ENCODE peak calls at places on chromosomes 6 and 20, in six cellular contexts. C is BJ, N is PC-3, I is fibroblast of pulmonary artery, Z is A549, X is AG09309. E is an unnamed sample.

GRCh38 chr6:73236147-73236750 is 11.0 kb upstream of the KHDC1L start:
- DNase-seq in I (peak), Z (peak), X (peak), C (peak), N (peak), E (no peak)

GRCh38 chr20:11516448-11516847 is 401.2 kb upstream of the BTBD3 start:
- DNase-seq in N (no peak), Z (no peak), X (no peak), I (no peak), C (no peak), E (no peak)

GRCh38 chr6:53837875-53838806 is 43.3 kb downstream of the LRRC1 start:
- DNase-seq in X (no peak), C (no peak), Z (no peak), I (peak), N (no peak), E (no peak)

GRCh38 chr6:142728367-142728766 is 216.6 kb downstream of the HIVEP2 start:
- DNase-seq in X (no peak), C (no peak), Z (no peak), I (peak), N (no peak), E (no peak)

GRCh38 chr6:35392111-35392702 is 49.8 kb downstream of the PPARD start:
- DNase-seq in C (no peak), I (no peak), N (peak), Z (no peak), X (no peak), E (no peak)

GRCh38 chr6:145886228-145886956 is 71.8 kb upstream of the FBXO30 start:
- DNase-seq in X (no peak), C (no peak), Z (no peak), N (peak), I (no peak), E (peak)

GRCh38 chr6:44926556-44926955 is 401.6 kb upstream of the RUNX2 start:
- DNase-seq in I (no peak), X (no peak), N (peak), Z (no peak), C (no peak), E (no peak)

GRCh38 chr20:41119593-41120561 is 17.5 kb upstream of the PLCG1 start:
- DNase-seq in C (no peak), X (no peak), Z (no peak), I (no peak), N (peak), E (no peak)

GRCh38 chr20:23441850-23442313 is 2.4 kb downstream of the CSTL1 start:
- DNase-seq in C (peak), N (peak), I (peak), X (peak), Z (peak), E (no peak)

GRCh38 chr6:35445691-35446090 is 6.4 kb upstream of the FANCE start:
- DNase-seq in I (peak), X (no peak), N (peak), C (no peak), Z (no peak), E (no peak)

GRCh38 chr20:48567145-48567544 is 260.7 kb downstream of the PREX1 start:
- DNase-seq in C (no peak), I (no peak), Z (no peak), X (no peak), N (no peak), E (no peak)

GRCh38 chr6:42929928-42930360 is 664 bp downstream of the CNPY3 start:
- DNase-seq in X (no peak), N (peak), Z (no peak), I (peak), C (peak), E (no peak)

GRCh38 chr20:58668901-58669286 is 17.8 kb downstream of the STX16 start:
- DNase-seq in X (no peak), C (no peak), I (no peak), N (no peak), Z (no peak), E (no peak)

GRCh38 chr6:111663692-111664564 is 58.2 kb upstream of the TRAF3IP2 start:
- DNase-seq in X (no peak), N (no peak), I (peak), C (no peak), Z (no peak), E (no peak)

GRCh38 chr6:48032156-48032555 is 78.8 kb downstream of the PTCHD4 start:
- DNase-seq in X (peak), Z (peak), C (peak), N (peak), I (peak), E (no peak)

GRCh38 chr6:159718634-159719033 is 8.7 kb upstream of the WTAP start:
- DNase-seq in X (no peak), Z (no peak), I (no peak), C (no peak), N (no peak), E (no peak)

GRCh38 chr6:119459207-119459974 is 109.8 kb upstream of the MAN1A1 start:
- DNase-seq in N (no peak), I (no peak), Z (no peak), X (no peak), C (no peak), E (no peak)

GRCh38 chr6:1267057-1267732 is 44.7 kb upstream of the FOXQ1 start:
- DNase-seq in C (no peak), N (peak), I (no peak), X (peak), Z (peak), E (no peak)

GRCh38 chr6:35146453-35146852 is 5.3 kb upstream of the TCP11 start:
- DNase-seq in N (peak), X (no peak), C (no peak), Z (peak), I (peak), E (no peak)

GRCh38 chr20:7772376-7772775 is 167.9 kb downstream of the HAO1 start:
- DNase-seq in X (no peak), N (no peak), I (peak), Z (peak), C (no peak), E (no peak)

GRCh38 chr20:34362502-34363061 is 491 bp upstream of the ITCH start:
- DNase-seq in C (no peak), N (no peak), Z (no peak), X (no peak), I (no peak), E (no peak)
- H3K4me3 ChIP-seq in C (no peak), N (peak), Z (peak), X (no peak), I (peak), E (peak)

GRCh38 chr20:46709459-46710148 is at the start of gene SLC2A10:
- DNase-seq in C (no peak), N (peak), I (peak), Z (no peak), X (no peak), E (no peak)

GRCh38 chr20:46710149-46710913 is 882 bp downstream of the SLC2A10 start:
- DNase-seq in I (no peak), C (no peak), Z (no peak), N (no peak), X (no peak), E (no peak)

GRCh38 chr20:46709055-46709458 is 392 bp upstream of the SLC2A10 start:
- DNase-seq in X (no peak), Z (no peak), N (peak), I (no peak), C (no peak), E (no peak)

GRCh38 chr20:46706242-46706641 is 3.2 kb upstream of the SLC2A10 start:
- DNase-seq in N (no peak), X (no peak), Z (no peak), C (no peak), I (no peak), E (no peak)

GRCh38 chr20:46708172-46708860 is 1.1 kb upstream of the SLC2A10 start:
- DNase-seq in X (no peak), I (no peak), C (no peak), Z (peak), N (no peak), E (no peak)
- TF ChIP-seq CTCF in X (peak), I (peak), C (peak), Z (no peak), N (no peak), E (peak)

GRCh38 chr6:137387365-137387764 is 106.8 kb downstream of the OLIG3 start:
- DNase-seq in N (peak), I (no peak), C (no peak), Z (no peak), X (no peak), E (no peak)

GRCh38 chr6:137391061-137391814 is 103.0 kb downstream of the OLIG3 start:
- DNase-seq in C (no peak), Z (no peak), N (no peak), I (no peak), X (no peak), E (no peak)

GRCh38 chr6:137390264-137390787 is 103.9 kb downstream of the OLIG3 start:
- DNase-seq in N (no peak), C (no peak), X (no peak), Z (no peak), I (no peak), E (peak)

DNA sequence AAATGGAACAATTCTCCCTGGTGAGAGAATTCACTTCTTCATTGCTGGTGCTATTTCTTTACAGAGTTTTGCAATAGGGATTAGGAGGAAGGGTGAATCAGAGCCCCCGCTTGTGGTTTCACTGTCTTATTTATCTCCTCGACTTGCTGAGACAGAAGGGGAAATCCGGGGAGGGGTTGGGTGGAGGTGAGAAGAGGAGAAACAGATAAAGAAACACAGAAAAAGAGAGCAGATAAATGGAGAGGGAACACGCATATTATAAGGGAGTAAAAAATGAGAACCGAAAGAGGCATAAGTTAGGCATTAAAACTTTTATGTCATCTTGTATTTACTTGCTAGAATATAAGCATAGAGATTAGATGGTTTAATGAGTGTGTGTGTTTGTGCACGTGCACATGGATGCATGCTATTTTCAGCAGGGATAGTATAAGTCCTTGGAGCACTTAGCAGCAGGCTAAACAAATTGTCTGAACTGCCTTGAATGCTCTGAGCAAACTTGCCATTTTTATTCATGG is 105.0 kb downstream of the OLIG3 start:
- DNase-seq in Z (no peak), N (peak), C (no peak), X (no peak), I (peak), E (peak)
- H3K4me3 ChIP-seq in Z (no peak), N (no peak), C (no peak), X (no peak), I (no peak), E (no peak)

GRCh38 chr6:168045141-168045691 is 33.8 kb downstream of the FRMD1 start:
- DNase-seq in X (no peak), I (no peak), C (no peak), Z (no peak), N (no peak), E (no peak)
- TF ChIP-seq CTCF in X (no peak), I (no peak), C (no peak), Z (no peak), N (no peak), E (no peak)

DNA sequence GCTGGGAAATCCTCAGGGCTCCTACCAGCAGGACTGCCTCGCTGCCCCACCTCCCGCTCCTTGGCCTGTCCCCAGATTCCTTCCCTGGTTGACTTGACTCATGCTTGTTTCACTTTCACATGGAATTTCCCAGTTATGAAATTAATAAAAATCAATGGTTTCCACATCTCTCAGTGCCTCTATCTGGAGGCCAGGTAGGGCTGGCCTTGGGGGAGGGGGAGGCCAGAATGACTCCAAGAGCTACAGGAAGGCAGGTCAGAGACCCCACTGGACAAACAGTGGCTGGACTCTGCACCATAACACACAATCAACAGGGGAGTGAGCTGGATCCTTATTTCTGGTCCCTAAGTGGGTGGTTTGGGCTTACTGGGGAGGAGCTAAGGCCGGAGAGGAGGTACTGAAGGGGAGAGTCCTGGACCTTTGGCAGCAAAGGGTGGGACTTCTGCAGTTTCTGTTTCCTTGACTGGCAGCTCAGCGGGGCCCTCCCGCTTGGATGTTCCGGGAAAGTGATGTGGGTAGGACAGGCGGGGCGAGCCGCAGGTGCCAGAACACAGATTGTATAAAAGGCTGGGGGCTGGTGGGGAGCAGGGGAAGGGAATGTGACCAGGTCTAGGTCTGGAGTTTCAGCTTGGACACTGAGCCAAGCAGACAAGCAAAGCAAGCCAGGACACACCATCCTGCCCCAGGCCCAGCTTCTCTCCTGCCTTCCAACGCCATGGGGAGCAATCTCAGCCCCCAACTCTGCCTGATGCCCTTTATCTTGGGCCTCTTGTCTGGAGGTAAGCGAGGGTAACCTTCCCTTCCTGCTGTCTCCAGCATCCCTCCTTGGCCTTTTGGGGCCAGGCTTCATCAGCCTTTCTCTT is at the start of gene CFB:
- DNase-seq in Z (peak), I (peak), C (no peak), X (peak), N (peak), E (peak)
- H3K4me3 ChIP-seq in Z (no peak), I (peak), C (no peak), X (peak), N (peak), E (peak)

GRCh38 chr6:54878705-54879104 is 32.1 kb downstream of the FAM83B start:
- DNase-seq in I (no peak), X (no peak), C (no peak), Z (peak), N (peak), E (no peak)
- TF ChIP-seq CTCF in I (no peak), X (no peak), C (no peak), Z (peak), N (peak), E (no peak)

GRCh38 chr6:26125015-26125690 is 37.9 kb downstream of the HFE start:
- DNase-seq in I (no peak), C (no peak), X (no peak), N (peak), Z (peak), E (no peak)

GRCh38 chr6:26123675-26124549 is 36.7 kb downstream of the HFE start:
- DNase-seq in X (peak), C (peak), Z (peak), I (peak), N (peak), E (peak)

GRCh38 chr6:26128013-26128771 is 41.0 kb downstream of the HFE start:
- DNase-seq in C (no peak), X (no peak), N (no peak), Z (no peak), I (no peak), E (no peak)

GRCh38 chr6:26124550-26125014 is 37.4 kb downstream of the HFE start:
- DNase-seq in Z (no peak), X (no peak), C (no peak), I (no peak), N (no peak), E (no peak)

DNA sequence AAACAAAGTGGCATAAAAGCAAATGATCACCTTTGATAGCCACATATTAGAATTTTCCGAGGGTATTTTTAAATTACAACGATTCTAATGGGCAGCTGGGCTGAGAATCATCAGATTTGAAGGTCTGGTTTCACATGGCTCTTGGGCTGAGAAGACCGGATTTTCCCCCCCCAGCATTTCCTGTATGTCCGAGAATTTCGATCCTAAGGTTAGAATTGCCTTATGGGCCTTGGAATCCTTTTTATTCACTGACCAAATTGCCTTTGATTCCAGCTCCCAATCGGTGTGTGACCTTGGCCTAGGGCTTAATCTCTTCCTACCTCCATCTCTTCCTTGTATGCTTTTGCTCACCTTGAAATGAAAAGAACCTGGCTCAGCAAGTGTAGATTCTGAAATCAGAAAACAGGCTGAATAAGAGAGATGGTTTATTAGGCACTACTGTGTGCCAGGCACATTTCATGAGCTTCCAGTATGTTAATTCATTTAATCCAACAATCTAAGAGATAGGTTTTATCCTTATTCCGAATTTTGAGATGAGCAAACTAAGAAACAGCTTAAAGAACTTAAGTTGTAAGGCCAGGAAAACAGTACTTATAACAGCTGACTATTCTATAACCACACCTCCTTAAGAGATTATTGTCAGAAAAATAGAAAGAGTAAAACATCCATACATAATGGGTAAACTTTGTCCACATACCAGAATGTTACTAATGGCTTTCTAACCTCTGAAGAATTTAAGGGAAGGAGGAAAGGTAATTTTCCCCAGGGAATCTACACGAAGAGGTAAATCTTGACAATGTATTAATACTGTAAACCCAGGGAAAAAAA is 39.4 kb downstream of the HFE start:
- DNase-seq in C (no peak), N (peak), X (no peak), Z (no peak), I (no peak), E (no peak)
- H3K4me3 ChIP-seq in C (peak), N (peak), X (peak), Z (peak), I (peak), E (peak)

E was measured in epithelial cell of proximal tubule.